ENCODE peak calls at places on chromosomes 6 and 20, in ten cellular contexts. N is body of pancreas; Y is heart right ventricle; C is A549; P is neural progenitor cell; A is left ventricle myocardium inferior; T is left lung; R is cardiac muscle cell; O is dorsolateral prefrontal cortex; K is CD8-positive, alpha-beta T cell. L is an unnamed sample.

GRCh38 chr20:40497781-40498691 is 191.0 kb downstream of the MAFB start:
- DNase-seq in N (no peak), Y (peak), C (no peak), P (no peak), A (peak), T (peak), R (peak), O (no peak), K (no peak), L (no peak)

GRCh38 chr6:112429226-112429625 is 82.1 kb downstream of the RFPL4B start:
- DNase-seq in N (no peak), Y (no peak), C (peak), P (peak), A (no peak), T (no peak), R (peak), O (no peak), K (no peak), L (no peak)

GRCh38 chr20:2131366-2131765 is 29.7 kb downstream of the STK35 start:
- DNase-seq in N (no peak), Y (no peak), C (peak), P (no peak), A (no peak), T (no peak), R (peak), O (no peak), K (no peak), L (no peak)

GRCh38 chr6:119090256-119090655 is 11.8 kb upstream of the FAM184A start:
- DNase-seq in N (no peak), Y (no peak), C (no peak), P (peak), A (no peak), T (no peak), R (peak), O (no peak), K (no peak), L (no peak)

GRCh38 chr20:23136893-23137745 is 51.0 kb upstream of the CD93 start:
- DNase-seq in N (no peak), Y (no peak), C (peak), P (no peak), A (no peak), T (peak), R (no peak), O (no peak), K (no peak), L (no peak)

GRCh38 chr6:145026267-145026679 is 709.0 kb downstream of the EPM2A start:
- DNase-seq in N (no peak), Y (no peak), C (no peak), P (no peak), A (no peak), T (no peak), R (no peak), O (no peak), K (no peak), L (no peak)

GRCh38 chr6:44841829-44842228 is 454.3 kb downstream of the CDC5L start:
- DNase-seq in N (no peak), Y (no peak), C (no peak), P (no peak), A (no peak), T (no peak), R (no peak), O (no peak), K (no peak), L (no peak)

GRCh38 chr6:96299525-96299924 is 222.1 kb upstream of the UFL1 start:
- DNase-seq in N (no peak), Y (no peak), C (no peak), P (no peak), A (no peak), T (no peak), R (no peak), O (no peak), K (no peak), L (no peak)

GRCh38 chr6:14217728-14218637 is 100.4 kb downstream of the CD83 start:
- DNase-seq in N (no peak), Y (no peak), C (no peak), P (no peak), A (no peak), T (peak), R (no peak), O (no peak), K (no peak), L (no peak)

GRCh38 chr6:143823463-143824006 is 19.6 kb upstream of the LTV1 start:
- DNase-seq in N (no peak), Y (no peak), C (no peak), P (no peak), A (no peak), T (no peak), R (peak), O (no peak), K (no peak), L (no peak)

GRCh38 chr20:34364013-34364382 is 925 bp downstream of the ITCH start:
- DNase-seq in N (no peak), Y (peak), C (peak), P (no peak), A (no peak), T (no peak), R (peak), O (no peak), K (no peak), L (no peak)

GRCh38 chr6:73798592-73798991 is 102.6 kb downstream of the CD109 start:
- DNase-seq in N (no peak), Y (peak), C (peak), P (no peak), A (no peak), T (no peak), R (peak), O (no peak), K (no peak), L (no peak)

GRCh38 chr6:14552891-14553290 is 435.3 kb downstream of the CD83 start:
- DNase-seq in N (no peak), Y (no peak), C (no peak), P (no peak), A (no peak), T (no peak), R (no peak), O (no peak), K (no peak), L (no peak)

GRCh38 chr6:43739642-43740091 is 30.3 kb upstream of the VEGFA start:
- DNase-seq in N (no peak), Y (no peak), C (no peak), P (no peak), A (no peak), T (no peak), R (no peak), O (no peak), K (no peak), L (no peak)

GRCh38 chr6:39053854-39054576 is 5.4 kb downstream of the GLP1R start:
- DNase-seq in N (no peak), Y (no peak), C (no peak), P (no peak), A (no peak), T (no peak), R (no peak), O (no peak), K (no peak), L (no peak)

GRCh38 chr6:44496705-44497369 is 109.3 kb downstream of the CDC5L start:
- DNase-seq in N (no peak), Y (no peak), C (no peak), P (no peak), A (no peak), T (no peak), R (no peak), O (no peak), K (no peak), L (no peak)

GRCh38 chr6:14092861-14093789 is 24.4 kb upstream of the CD83 start:
- DNase-seq in N (no peak), Y (no peak), C (no peak), P (no peak), A (no peak), T (no peak), R (no peak), O (peak), K (no peak), L (no peak)

GRCh38 chr6:43347021-43347420 is 22.4 kb downstream of the ZNF318 start:
- DNase-seq in N (no peak), Y (no peak), C (no peak), P (no peak), A (no peak), T (no peak), R (no peak), O (no peak), K (no peak), L (no peak)

GRCh38 chr20:5181955-5182354 is 55.1 kb downstream of the CDS2 start:
- DNase-seq in N (no peak), Y (no peak), C (peak), P (no peak), A (no peak), T (no peak), R (peak), O (no peak), K (no peak), L (no peak)

GRCh38 chr20:34316191-34316814 is 13.1 kb upstream of the AHCY start:
- DNase-seq in N (no peak), Y (no peak), C (peak), P (no peak), A (no peak), T (no peak), R (peak), O (no peak), K (no peak), L (no peak)

GRCh38 chr20:1876975-1877603 is 18.1 kb upstream of the SIRPA start:
- DNase-seq in N (no peak), Y (no peak), C (peak), P (peak), A (no peak), T (no peak), R (no peak), O (no peak), K (no peak), L (peak)

GRCh38 chr6:145274083-145274482 is 461.2 kb downstream of the EPM2A start:
- DNase-seq in N (no peak), Y (no peak), C (no peak), P (no peak), A (no peak), T (no peak), R (no peak), O (no peak), K (no peak), L (no peak)

GRCh38 chr20:14495066-14495465 is 157.7 kb upstream of the FLRT3 start:
- DNase-seq in N (no peak), Y (no peak), C (no peak), P (no peak), A (no peak), T (no peak), R (no peak), O (no peak), K (no peak), L (no peak)

GRCh38 chr20:24836900-24837299 is 112.2 kb upstream of the CST7 start:
- DNase-seq in N (no peak), Y (no peak), C (no peak), P (peak), A (no peak), T (no peak), R (no peak), O (no peak), K (no peak), L (no peak)

GRCh38 chr6:41732149-41732548 is 3.3 kb downstream of the TFEB start:
- DNase-seq in N (no peak), Y (no peak), C (no peak), P (no peak), A (no peak), T (no peak), R (no peak), O (no peak), K (no peak), L (no peak)

GRCh38 chr6:82691997-82692396 is 328.4 kb downstream of the TPBG start:
- DNase-seq in N (no peak), Y (no peak), C (no peak), P (no peak), A (no peak), T (no peak), R (no peak), O (no peak), K (no peak), L (no peak)

GRCh38 chr6:46254331-46254730 is 83.6 kb upstream of the ENPP5 start:
- DNase-seq in N (no peak), Y (no peak), C (no peak), P (no peak), A (no peak), T (no peak), R (no peak), O (no peak), K (no peak), L (no peak)

GRCh38 chr6:56764081-56764566 is 121.4 kb upstream of the DST start:
- DNase-seq in N (no peak), Y (no peak), C (peak), P (peak), A (no peak), T (peak), R (peak), O (no peak), K (no peak), L (no peak)

GRCh38 chr6:110390404-110390803 is 25.0 kb downstream of the DDO start:
- DNase-seq in N (no peak), Y (no peak), C (no peak), P (no peak), A (no peak), T (no peak), R (no peak), O (no peak), K (no peak), L (no peak)

GRCh38 chr20:62744761-62745160 is 36.1 kb downstream of the NTSR1 start:
- DNase-seq in N (no peak), Y (no peak), C (no peak), P (no peak), A (peak), T (peak), R (no peak), O (no peak), K (no peak), L (no peak)

GRCh38 chr6:137767931-137768690 is 98.9 kb upstream of the TNFAIP3 start:
- DNase-seq in N (no peak), Y (no peak), C (no peak), P (no peak), A (no peak), T (no peak), R (peak), O (no peak), K (no peak), L (no peak)

GRCh38 chr20:6525447-6526303 is 241.8 kb upstream of the BMP2 start:
- DNase-seq in N (no peak), Y (no peak), C (no peak), P (peak), A (no peak), T (no peak), R (peak), O (no peak), K (no peak), L (no peak)

GRCh38 chr20:32628960-32629530 is 43.9 kb upstream of the NOL4L start:
- DNase-seq in N (no peak), Y (no peak), C (no peak), P (no peak), A (no peak), T (no peak), R (no peak), O (no peak), K (no peak), L (no peak)

GRCh38 chr20:32625996-32626395 is 40.9 kb upstream of the NOL4L start:
- DNase-seq in N (no peak), Y (no peak), C (no peak), P (no peak), A (no peak), T (no peak), R (no peak), O (no peak), K (no peak), L (no peak)

GRCh38 chr20:32624687-32625345 is 39.7 kb upstream of the NOL4L start:
- DNase-seq in N (no peak), Y (no peak), C (no peak), P (no peak), A (no peak), T (no peak), R (no peak), O (no peak), K (no peak), L (no peak)

GRCh38 chr20:32626407-32626806 is 41.3 kb upstream of the NOL4L start:
- DNase-seq in N (no peak), Y (no peak), C (no peak), P (no peak), A (no peak), T (no peak), R (no peak), O (no peak), K (no peak), L (no peak)

GRCh38 chr20:32626859-32627636 is 41.9 kb upstream of the NOL4L start:
- DNase-seq in N (no peak), Y (no peak), C (no peak), P (no peak), A (no peak), T (no peak), R (no peak), O (no peak), K (no peak), L (peak)
- H3K27ac ChIP-seq in N (no peak), Y (peak), C (peak), P (no peak), A (peak), T (no peak), R (peak), O (peak), K (no peak), L (peak)

DNA sequence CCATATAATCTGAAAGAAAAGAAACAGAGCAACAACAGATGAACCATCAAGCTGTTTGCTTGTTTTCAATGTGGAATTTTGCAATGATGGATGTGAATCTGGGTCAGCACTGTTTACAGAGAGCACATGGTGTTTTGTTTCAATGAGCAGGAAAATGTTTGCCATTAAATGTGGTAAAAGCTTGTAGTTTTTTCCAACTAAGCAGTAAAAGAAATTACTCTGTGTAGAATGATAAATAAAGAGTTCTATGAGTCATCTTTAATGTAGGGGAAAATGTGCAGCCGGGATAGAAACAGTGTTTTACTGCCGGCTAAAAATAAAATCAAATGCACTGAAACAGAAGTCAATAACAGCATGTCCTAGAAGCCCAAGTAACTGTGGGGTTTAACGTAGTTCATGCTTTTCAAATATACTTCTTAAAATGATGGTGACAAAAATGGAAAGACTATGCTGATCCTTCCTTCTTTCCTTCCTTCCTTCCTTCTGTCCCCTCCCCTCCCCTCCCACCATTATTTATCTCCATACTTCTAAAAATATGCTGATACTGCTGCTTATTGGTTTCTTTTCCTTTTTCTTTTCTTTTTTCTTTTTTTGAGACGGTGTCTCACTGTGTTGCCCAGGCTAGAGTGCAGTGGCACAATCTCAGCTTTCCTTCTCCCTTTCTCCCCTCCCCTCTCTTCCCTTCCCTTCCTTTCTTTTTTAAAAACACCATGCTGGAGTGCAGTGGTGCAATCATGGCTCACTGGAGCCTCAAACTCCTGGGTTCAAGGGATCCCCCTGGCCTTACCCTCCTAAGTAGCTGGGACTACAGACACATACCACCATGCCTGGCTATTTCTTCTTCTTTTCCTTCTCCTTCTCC is 6.3 kb upstream of the NAA20 start:
- DNase-seq in N (no peak), Y (no peak), C (peak), P (no peak), A (no peak), T (no peak), R (peak), O (no peak), K (no peak), L (no peak)
- H3K27ac ChIP-seq in N (no peak), Y (peak), C (peak), P (no peak), A (peak), T (peak), R (no peak), O (peak), K (no peak), L (peak)

GRCh38 chr6:105595829-105596228 is 192.9 kb upstream of the PREP start:
- DNase-seq in N (no peak), Y (no peak), C (no peak), P (no peak), A (no peak), T (no peak), R (no peak), O (no peak), K (no peak), L (no peak)

GRCh38 chr6:105593056-105593455 is 190.2 kb upstream of the PREP start:
- DNase-seq in N (no peak), Y (no peak), C (no peak), P (no peak), A (no peak), T (no peak), R (no peak), O (no peak), K (no peak), L (no peak)

GRCh38 chr6:105593805-105594231 is 190.9 kb upstream of the PREP start:
- DNase-seq in N (no peak), Y (no peak), C (no peak), P (no peak), A (no peak), T (no peak), R (no peak), O (peak), K (no peak), L (no peak)

GRCh38 chr6:105594821-105595220 is 191.9 kb upstream of the PREP start:
- DNase-seq in N (no peak), Y (no peak), C (peak), P (no peak), A (no peak), T (no peak), R (no peak), O (no peak), K (no peak), L (no peak)

GRCh38 chr6:105594272-105594671 is 191.4 kb upstream of the PREP start:
- DNase-seq in N (no peak), Y (no peak), C (no peak), P (no peak), A (no peak), T (no peak), R (no peak), O (peak), K (no peak), L (no peak)
- H3K27ac ChIP-seq in N (no peak), Y (peak), C (peak), P (no peak), A (no peak), T (no peak), R (no peak), O (no peak), K (no peak), L (no peak)

DNA sequence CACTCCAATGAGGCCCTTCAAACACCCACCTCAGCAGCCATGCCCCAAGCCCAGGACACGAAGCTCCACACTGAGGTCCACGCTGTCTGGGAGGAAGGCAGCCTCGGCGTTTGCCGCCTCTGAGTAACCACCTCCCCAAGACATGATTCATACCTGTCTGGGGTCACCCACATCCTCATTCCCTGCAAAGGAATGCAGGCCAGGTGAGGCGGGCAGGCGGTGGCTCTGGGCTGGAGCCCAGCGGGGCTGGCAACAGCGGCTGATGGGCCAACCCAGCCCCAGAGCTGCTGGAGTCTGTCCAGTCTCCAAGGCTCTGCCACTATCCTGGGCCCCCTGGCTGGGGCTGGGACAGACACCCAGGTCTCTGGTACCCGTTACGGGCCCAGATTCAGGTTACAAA is 14.8 kb downstream of the PMEPA1 start:
- DNase-seq in N (peak), Y (no peak), C (peak), P (no peak), A (no peak), T (peak), R (no peak), O (no peak), K (no peak), L (no peak)
- H3K27ac ChIP-seq in N (peak), Y (no peak), C (peak), P (no peak), A (no peak), T (no peak), R (no peak), O (no peak), K (no peak), L (no peak)

GRCh38 chr20:47546184-47547033 is 44.7 kb downstream of the NCOA3 start:
- DNase-seq in N (no peak), Y (no peak), C (no peak), P (no peak), A (no peak), T (no peak), R (peak), O (no peak), K (no peak), L (no peak)

GRCh38 chr20:47544240-47544639 is 42.6 kb downstream of the NCOA3 start:
- DNase-seq in N (no peak), Y (no peak), C (no peak), P (no peak), A (no peak), T (no peak), R (peak), O (no peak), K (no peak), L (no peak)

GRCh38 chr20:47547034-47547387 is 45.3 kb downstream of the NCOA3 start:
- DNase-seq in N (no peak), Y (no peak), C (no peak), P (no peak), A (no peak), T (no peak), R (no peak), O (no peak), K (no peak), L (no peak)

GRCh38 chr20:47544852-47545251 is 43.2 kb downstream of the NCOA3 start:
- DNase-seq in N (no peak), Y (no peak), C (no peak), P (no peak), A (no peak), T (no peak), R (peak), O (no peak), K (no peak), L (no peak)

GRCh38 chr20:47545499-47545898 is 43.8 kb downstream of the NCOA3 start:
- DNase-seq in N (no peak), Y (no peak), C (no peak), P (no peak), A (no peak), T (no peak), R (no peak), O (no peak), K (no peak), L (no peak)
- H3K27ac ChIP-seq in N (no peak), Y (no peak), C (no peak), P (no peak), A (no peak), T (no peak), R (no peak), O (no peak), K (no peak), L (no peak)